ENCODE peak calls at places on chromosomes 3 and 15, in six cellular contexts. J is MM.1S, K is IMR-90, B is mammary epithelial cell, R is fibroblast of lung, N is astrocyte. E is an unnamed sample. For H4K20me1, the result is how much of the 10 kb centered on the place peaks cover.

GRCh38 chr15:62603757-62604156 is 438.7 kb upstream of the C2CD4B start:
- DNase-seq in J (no peak), K (no peak), B (peak), R (peak), N (peak), E (peak)

GRCh38 chr3:33269385-33269784 is 7.9 kb upstream of the FBXL2 start:
- DNase-seq in J (no peak), K (no peak), B (no peak), R (no peak), N (no peak), E (no peak)

GRCh38 chr3:161096771-161097367 is 8.3 kb downstream of the B3GALNT1 start:
- DNase-seq in J (peak), K (peak), B (peak), R (peak), N (no peak), E (peak)

GRCh38 chr15:55221090-55222011 is 24.6 kb upstream of the RSL24D1 start:
- DNase-seq in J (peak), K (peak), B (peak), R (peak), N (peak), E (peak)

GRCh38 chr3:81799403-81799802 is 38.0 kb upstream of the GBE1 start:
- DNase-seq in J (no peak), K (no peak), B (no peak), R (peak), N (peak), E (no peak)

GRCh38 chr3:62229908-62230307 is 143.4 kb downstream of the FEZF2 start:
- DNase-seq in J (no peak), K (no peak), B (peak), R (peak), N (no peak), E (peak)

GRCh38 chr15:74633781-74634180 is 18.1 kb downstream of the CLK3 start:
- DNase-seq in J (no peak), K (no peak), B (no peak), R (no peak), N (no peak), E (no peak)

GRCh38 chr3:108311797-108312196 is 15.4 kb downstream of the HHLA2 start:
- DNase-seq in J (no peak), K (peak), B (no peak), R (no peak), N (no peak), E (no peak)

GRCh38 chr3:64319391-64319790 is 94.1 kb upstream of the PRICKLE2 start:
- DNase-seq in J (no peak), K (no peak), B (no peak), R (no peak), N (no peak), E (no peak)

GRCh38 chr15:56933420-56934210 is 15.2 kb downstream of the TCF12 start:
- DNase-seq in J (no peak), K (no peak), B (no peak), R (no peak), N (no peak), E (peak)
- H4K20me1 ChIP-seq in J (under half), K (half or more), B (under half), R (under half), N (half or more), E (under half)

GRCh38 chr3:12516873-12517272 is 28.4 kb downstream of the MKRN2OS start:
- DNase-seq in J (no peak), K (no peak), B (no peak), R (no peak), N (no peak), E (no peak)

GRCh38 chr3:12512534-12513101 is 28.3 kb downstream of the TSEN2 start:
- DNase-seq in J (no peak), K (no peak), B (no peak), R (no peak), N (no peak), E (no peak)

GRCh38 chr3:12513694-12514446 is 29.6 kb downstream of the TSEN2 start:
- DNase-seq in J (no peak), K (no peak), B (no peak), R (no peak), N (no peak), E (no peak)

GRCh38 chr3:12518266-12519028 is 26.9 kb downstream of the MKRN2OS start:
- DNase-seq in J (no peak), K (no peak), B (no peak), R (no peak), N (no peak), E (no peak)

GRCh38 chr3:12515631-12516030 is 29.7 kb downstream of the MKRN2OS start:
- DNase-seq in J (no peak), K (no peak), B (no peak), R (no peak), N (no peak), E (no peak)
- H4K20me1 ChIP-seq in J (under half), K (under half), B (under half), R (under half), N (under half), E (under half)

GRCh38 chr3:194300392-194300758 is 50.8 kb downstream of the CPN2 start:
- DNase-seq in J (no peak), K (peak), B (no peak), R (peak), N (peak), E (no peak)
- H4K20me1 ChIP-seq in J (under half), K (under half), B (under half), R (under half), N (under half), E (under half)

GRCh38 chr3:154955907-154956533 is 124.1 kb upstream of the MME start:
- DNase-seq in J (no peak), K (no peak), B (no peak), R (no peak), N (no peak), E (no peak)

GRCh38 chr3:154953538-154953937 is 126.6 kb upstream of the MME start:
- DNase-seq in J (no peak), K (no peak), B (no peak), R (no peak), N (no peak), E (no peak)

GRCh38 chr3:154954750-154955149 is 125.4 kb upstream of the MME start:
- DNase-seq in J (peak), K (peak), B (peak), R (peak), N (no peak), E (peak)

GRCh38 chr3:154956815-154957214 is 123.3 kb upstream of the MME start:
- DNase-seq in J (peak), K (no peak), B (peak), R (no peak), N (no peak), E (no peak)

DNA sequence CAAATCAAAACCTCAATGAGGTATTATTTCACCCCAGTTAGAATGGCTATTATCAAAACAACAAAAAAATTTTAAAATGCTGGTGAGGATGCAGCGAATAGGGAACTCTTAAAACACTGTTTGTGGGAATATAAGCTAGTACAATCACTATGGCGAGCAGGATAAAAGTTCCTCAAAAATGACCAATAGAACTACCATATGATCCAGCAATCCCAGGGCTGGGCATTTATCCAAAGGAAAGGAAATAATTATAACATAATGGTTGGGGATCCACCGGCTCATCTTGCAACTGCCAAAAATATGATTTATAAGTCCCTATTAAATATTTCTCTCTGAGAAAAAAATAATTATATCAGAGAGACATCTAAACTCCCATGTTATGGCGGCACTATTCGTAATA is 127.6 kb upstream of the MME start:
- DNase-seq in J (no peak), K (no peak), B (no peak), R (no peak), N (no peak), E (no peak)
- H4K20me1 ChIP-seq in J (under half), K (under half), B (under half), R (under half), N (under half), E (under half)

GRCh38 chr15:31347067-31347975 is 20.7 kb downstream of the KLF13 start:
- DNase-seq in J (no peak), K (no peak), B (no peak), R (no peak), N (no peak), E (no peak)

GRCh38 chr15:31345606-31346366 is 19.2 kb downstream of the KLF13 start:
- DNase-seq in J (peak), K (no peak), B (no peak), R (no peak), N (no peak), E (no peak)

GRCh38 chr15:31347981-31348803 is 21.6 kb downstream of the KLF13 start:
- DNase-seq in J (no peak), K (no peak), B (no peak), R (no peak), N (no peak), E (no peak)

GRCh38 chr15:31344824-31345605 is 18.4 kb downstream of the KLF13 start:
- DNase-seq in J (peak), K (no peak), B (no peak), R (no peak), N (no peak), E (no peak)

GRCh38 chr15:31346367-31347066 is 19.9 kb downstream of the KLF13 start:
- DNase-seq in J (peak), K (no peak), B (no peak), R (no peak), N (no peak), E (no peak)
- H4K20me1 ChIP-seq in J (under half), K (half or more), B (under half), R (under half), N (half or more), E (under half)

DNA sequence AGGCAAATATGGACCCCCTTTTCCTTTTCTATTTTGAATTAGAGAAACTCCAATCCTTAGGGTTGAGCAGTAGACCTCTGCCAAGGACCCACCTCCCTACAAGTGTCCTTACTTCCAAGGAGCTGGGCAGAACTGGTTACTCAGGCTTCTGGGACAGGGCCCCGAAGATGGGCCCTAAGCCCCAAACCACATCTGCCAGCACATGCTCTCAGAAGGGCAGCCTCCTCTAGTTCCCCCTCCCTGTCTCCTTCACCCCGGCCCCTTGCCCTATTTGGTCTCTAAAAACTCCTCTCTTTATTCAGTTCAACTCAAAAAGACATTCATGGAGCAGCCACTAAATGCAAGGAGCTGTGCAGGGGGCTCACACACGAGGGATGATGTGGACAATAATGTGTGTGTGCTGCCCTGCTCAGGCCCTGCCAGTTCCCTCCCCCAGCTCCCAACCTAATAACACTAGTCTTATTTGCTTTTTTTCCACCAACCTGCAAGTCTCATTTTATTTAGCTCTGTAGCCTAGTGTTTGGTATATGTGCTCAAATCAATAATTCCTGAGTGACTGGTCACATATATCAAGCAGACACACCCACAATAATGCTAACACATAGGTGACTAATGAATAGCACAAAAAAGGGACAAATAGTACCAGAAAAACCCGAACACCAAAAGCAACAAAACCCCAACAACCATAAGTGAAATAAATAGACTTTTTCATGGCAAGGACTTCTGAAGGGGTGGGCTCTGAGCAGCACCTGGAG is 12.2 kb downstream of the ZDHHC3 start:
- DNase-seq in J (no peak), K (no peak), B (peak), R (no peak), N (no peak), E (peak)
- H4K20me1 ChIP-seq in J (under half), K (half or more), B (under half), R (under half), N (half or more), E (under half)

E was measured in PC-3.